ENCODE peak calls at places on chromosomes 13 and 19, in seven cellular contexts. Y, F, G, P, K, O and V are unnamed samples.

GRCh38 chr13:27007166-27007565 is 164.4 kb downstream of the USP12 start:
- DNase-seq in Y (no peak), F (no peak), G (peak; percentile 7), P (no peak), K (no peak), O (no peak), V (no peak)

GRCh38 chr19:19304186-19304975 is 15.9 kb downstream of the SUGP1 start:
- DNase-seq in Y (no peak), F (no peak), G (no peak), P (peak; percentile 63), K (no peak), O (no peak), V (peak; percentile 47)

GRCh38 chr19:5192568-5192967 is 148.0 kb downstream of the PTPRS start:
- DNase-seq in Y (no peak), F (peak; percentile 22), G (no peak), P (no peak), K (no peak), O (no peak), V (no peak)

GRCh38 chr19:7287716-7288115 is 6.5 kb downstream of the INSR start:
- DNase-seq in Y (no peak), F (peak; percentile 66), G (no peak), P (no peak), K (no peak), O (no peak), V (no peak)

GRCh38 chr19:28126499-28126898 is 1086.5 kb downstream of the UQCRFS1 start:
- DNase-seq in Y (no peak), F (no peak), G (no peak), P (no peak), K (no peak), O (no peak), V (no peak)

GRCh38 chr13:109145631-109146030 is 516.2 kb downstream of the MYO16 start:
- DNase-seq in Y (no peak), F (peak; percentile 83), G (peak; percentile 70), P (peak; percentile 39), K (peak; percentile 74), O (peak; percentile 82), V (peak; percentile 42)

GRCh38 chr19:38666662-38667448 is 19.4 kb downstream of the ACTN4 start:
- DNase-seq in Y (no peak), F (peak; percentile 92), G (no peak), P (peak; percentile 66), K (peak; percentile 86), O (peak; percentile 54), V (no peak)

GRCh38 chr19:4703671-4704316 is 19.8 kb downstream of the DPP9 start:
- DNase-seq in Y (no peak), F (no peak), G (no peak), P (no peak), K (no peak), O (no peak), V (no peak)

GRCh38 chr13:51614350-51614786 is 30.1 kb downstream of the WDFY2 start:
- DNase-seq in Y (peak; percentile 13), F (no peak), G (peak; percentile 64), P (peak; percentile 35), K (no peak), O (no peak), V (no peak)

GRCh38 chr19:1143828-1144399 is 30.2 kb downstream of the SBNO2 start:
- DNase-seq in Y (no peak), F (no peak), G (no peak), P (no peak), K (no peak), O (no peak), V (no peak)

GRCh38 chr13:20033486-20033885 is 75.0 kb downstream of the ZMYM2 start:
- DNase-seq in Y (no peak), F (no peak), G (no peak), P (no peak), K (no peak), O (no peak), V (no peak)

GRCh38 chr13:101763191-101763590 is 310.7 kb downstream of the ITGBL1 start:
- DNase-seq in Y (no peak), F (no peak), G (no peak), P (no peak), K (no peak), O (no peak), V (no peak)

GRCh38 chr19:31501427-31502195 is 152.4 kb upstream of the TSHZ3 start:
- DNase-seq in Y (no peak), F (no peak), G (no peak), P (no peak), K (no peak), O (no peak), V (no peak)

GRCh38 chr19:48992571-48993174 is 436 bp downstream of the GYS1 start:
- DNase-seq in Y (no peak), F (no peak), G (no peak), P (no peak), K (no peak), O (no peak), V (no peak)

GRCh38 chr13:70391678-70392077 is 283.4 kb upstream of the KLHL1 start:
- DNase-seq in Y (no peak), F (no peak), G (peak; percentile 66), P (no peak), K (no peak), O (no peak), V (no peak)

GRCh38 chr19:800360-801029 is 3.2 kb downstream of the PTBP1 start:
- DNase-seq in Y (no peak), F (no peak), G (no peak), P (peak; percentile 19), K (no peak), O (peak; percentile 23), V (no peak)

GRCh38 chr13:107585466-107585865 is 629.9 kb downstream of the LIG4 start:
- DNase-seq in Y (no peak), F (no peak), G (peak; percentile 76), P (no peak), K (no peak), O (no peak), V (no peak)

GRCh38 chr13:26584713-26585112 is 27.2 kb downstream of the WASF3 start:
- DNase-seq in Y (no peak), F (peak; percentile 88), G (no peak), P (no peak), K (peak; percentile 37), O (no peak), V (no peak)

GRCh38 chr13:44698076-44698475 is 121.9 kb upstream of the TSC22D1 start:
- DNase-seq in Y (peak; percentile 23), F (no peak), G (no peak), P (no peak), K (no peak), O (no peak), V (no peak)

GRCh38 chr19:33631628-33631995 is 9.9 kb downstream of the CHST8 start:
- DNase-seq in Y (no peak), F (no peak), G (no peak), P (peak; percentile 5), K (no peak), O (no peak), V (no peak)

GRCh38 chr13:34863360-34864135 is 78.5 kb upstream of the NBEA start:
- DNase-seq in Y (no peak), F (peak; percentile 82), G (no peak), P (no peak), K (peak; percentile 81), O (peak; percentile 7), V (no peak)